ENCODE peak calls at places on chromosomes 1 and 21, in four cellular contexts. Q is ecto neural progenitor cell, C is A549, K is NCI-H1092. I is an unnamed sample.

GRCh38 chr21:32712043-32712442 is 15.8 kb downstream of the SYNJ1 start:
- DNase-seq in Q (no peak), C (no peak), K (no peak), I (no peak)

GRCh38 chr1:208357663-208358507 is 113.7 kb upstream of the PLXNA2 start:
- DNase-seq in Q (no peak), C (no peak), K (no peak), I (no peak)

GRCh38 chr21:40717008-40717407 is 129.9 kb downstream of the DSCAM start:
- DNase-seq in Q (no peak), C (no peak), K (peak; percentile 56), I (no peak)

GRCh38 chr1:53483656-53484055 is 24.5 kb downstream of the DMRTB1 start:
- DNase-seq in Q (no peak), C (no peak), K (no peak), I (no peak)

GRCh38 chr1:213457097-213457680 is 406.1 kb downstream of the RPS6KC1 start:
- DNase-seq in Q (no peak), C (no peak), K (no peak), I (no peak)

GRCh38 chr21:14989359-14989758 is 75.4 kb downstream of the NRIP1 start:
- DNase-seq in Q (no peak), C (no peak), K (no peak), I (no peak)

GRCh38 chr1:198187973-198188588 is 31.3 kb downstream of the NEK7 start:
- DNase-seq in Q (no peak), C (no peak), K (no peak), I (no peak)

GRCh38 chr1:45848097-45848496 is 44.7 kb downstream of the MAST2 start:
- DNase-seq in Q (no peak), C (no peak), K (no peak), I (no peak)

GRCh38 chr1:59885160-59885832 is 41.3 kb downstream of the CYP2J2 start:
- DNase-seq in Q (no peak), C (no peak), K (peak; percentile 10), I (no peak)

GRCh38 chr1:89953072-89953626 is 41.8 kb upstream of the ZNF326 start:
- DNase-seq in Q (no peak), C (peak; percentile 85), K (no peak), I (no peak)

GRCh38 chr1:156746716-156747631 is 4.5 kb downstream of the HDGF start:
- DNase-seq in Q (peak; percentile 94), C (peak; percentile 95), K (peak; percentile 50), I (peak; percentile 89)

GRCh38 chr1:186286615-186287317 is 88.3 kb downstream of the TPR start:
- DNase-seq in Q (no peak), C (no peak), K (no peak), I (no peak)

GRCh38 chr1:179984101-179984500 is 29.5 kb downstream of the CEP350 start:
- DNase-seq in Q (no peak), C (no peak), K (no peak), I (no peak)

GRCh38 chr1:16464917-16465625 is 24.5 kb downstream of the NECAP2 start:
- DNase-seq in Q (no peak), C (no peak), K (no peak), I (no peak)

GRCh38 chr1:81305997-81306452 is 494.7 kb upstream of the ADGRL2 start:
- DNase-seq in Q (peak; percentile 49), C (peak; percentile 45), K (peak; percentile 57), I (peak; percentile 95)

GRCh38 chr1:245310605-245311531 is 156.1 kb downstream of the KIF26B start:
- DNase-seq in Q (peak; percentile 64), C (no peak), K (no peak), I (no peak)

GRCh38 chr1:33178836-33179439 is 2.9 kb downstream of the TRIM62 start:
- DNase-seq in Q (no peak), C (no peak), K (no peak), I (no peak)

GRCh38 chr1:59018860-59019259 is 235.0 kb upstream of the JUN start:
- DNase-seq in Q (no peak), C (no peak), K (no peak), I (no peak)

GRCh38 chr1:168821434-168821833 is 92.4 kb upstream of the DPT start:
- DNase-seq in Q (no peak), C (no peak), K (no peak), I (no peak)

GRCh38 chr1:115364044-115364775 is 26.2 kb upstream of the NGF start:
- DNase-seq in Q (no peak), C (no peak), K (no peak), I (no peak)

GRCh38 chr1:6989506-6990159 is 204.4 kb downstream of the CAMTA1 start:
- DNase-seq in Q (no peak), C (no peak), K (no peak), I (no peak)

GRCh38 chr1:216596298-216596947 is 126.8 kb downstream of the ESRRG start:
- DNase-seq in Q (no peak), C (no peak), K (no peak), I (no peak)

GRCh38 chr1:47228644-47229030 is 3.4 kb downstream of the TAL1 start:
- DNase-seq in Q (no peak), C (no peak), K (no peak), I (no peak)

GRCh38 chr1:15430787-15431570 is 7.3 kb upstream of the CTRC start:
- DNase-seq in Q (peak; percentile 89), C (peak; percentile 60), K (peak; percentile 36), I (no peak)

GRCh38 chr1:214349781-214350180 is 68.8 kb downstream of the SMYD2 start:
- DNase-seq in Q (no peak), C (no peak), K (no peak), I (no peak)

GRCh38 chr1:46474580-46474979 is 15.1 kb upstream of the DMBX1 start:
- DNase-seq in Q (no peak), C (no peak), K (no peak), I (no peak)

GRCh38 chr1:13828454-13829151 is 128.6 kb downstream of the PRDM2 start:
- DNase-seq in Q (peak; percentile 72), C (peak; percentile 35), K (peak; percentile 28), I (no peak)

GRCh38 chr1:115838805-115839705 is 1.9 kb downstream of the NHLH2 start:
- DNase-seq in Q (peak; percentile 79), C (no peak), K (no peak), I (no peak)

GRCh38 chr1:170959385-170959784 is 24.1 kb downstream of the MROH9 start:
- DNase-seq in Q (no peak), C (no peak), K (no peak), I (no peak)

GRCh38 chr1:208595745-208596144 is 351.6 kb upstream of the PLXNA2 start:
- DNase-seq in Q (no peak), C (no peak), K (no peak), I (no peak)

GRCh38 chr1:11729498-11730428 is 6.2 kb upstream of the AGTRAP start:
- DNase-seq in Q (no peak), C (no peak), K (no peak), I (no peak)

I was measured in SHP77 treated with DMSO at 0.1 percent for 48 hours.